ENCODE peak calls at places on chromosomes 11 and 22, in eight cellular contexts. Z is GM20000; K is activated naive CD4-positive, alpha-beta T cell treated with anti-CD3 and anti-CD28 coated beads, Interleukin-2, amount 10 ng/mL, durations not matched to agents 7 days and 5 days; D is nephron progenitor cell; J is B cell; N is CD8-positive, alpha-beta T cell; U is fibroblast of pulmonary artery; Y is HCEC 1CT. F is an unnamed sample.

GRCh38 chr11:32023370-32023964 is 67.4 kb upstream of the RCN1 start:
- DNase-seq in K (no peak), D (no peak), N (no peak), J (no peak), U (no peak), Z (no peak), Y (no peak), F (no peak)

GRCh38 chr22:29816128-29816527 is 21.9 kb downstream of the ASCC2 start:
- DNase-seq in K (no peak), D (no peak), U (no peak), N (no peak), Z (no peak), J (no peak), Y (no peak), F (peak; percentile 28)

GRCh38 chr11:134034496-134035381 is 34.1 kb upstream of the JAM3 start:
- DNase-seq in Z (no peak), U (no peak), Y (no peak), K (peak; percentile 31), J (no peak), D (no peak), N (no peak), F (no peak)

GRCh38 chr22:50271519-50271970 is 1.4 kb upstream of the MAPK11 start:
- DNase-seq in U (peak; percentile 59), N (peak; percentile 34), Z (peak; percentile 92), J (peak; percentile 89), D (peak; percentile 88), K (peak; percentile 74), Y (peak; percentile 34), F (peak; percentile 43)

GRCh38 chr11:3090096-3090901 is 33.1 kb upstream of the CARS1 start:
- DNase-seq in J (peak; percentile 27), K (no peak), Z (peak; percentile 12), U (no peak), N (no peak), Y (no peak), D (no peak), F (no peak)

GRCh38 chr22:36073476-36073875 is 44.9 kb upstream of the RBFOX2 start:
- DNase-seq in U (peak; percentile 48), K (no peak), Y (peak; percentile 53), Z (no peak), N (no peak), D (no peak), J (no peak), F (peak; percentile 76)

GRCh38 chr11:9363954-9364912 is 20.2 kb upstream of the IPO7 start:
- DNase-seq in D (peak; percentile 87), Z (peak; percentile 93), K (peak; percentile 84), Y (peak; percentile 99), U (peak; percentile 97), J (peak; percentile 86), N (peak; percentile 65), F (peak; percentile 99)

GRCh38 chr22:25372000-25372595 is 152.7 kb downstream of the CRYBB2 start:
- DNase-seq in D (no peak), Z (no peak), J (no peak), N (no peak), Y (no peak), U (no peak), K (no peak), F (no peak)

GRCh38 chr11:128232588-128232987 is 354.8 kb downstream of the ETS1 start:
- DNase-seq in D (no peak), N (no peak), J (no peak), Z (no peak), U (no peak), K (no peak), Y (no peak), F (no peak)

GRCh38 chr22:36569999-36570398 is 41.0 kb upstream of the EIF3D start:
- DNase-seq in K (no peak), Y (peak; percentile 9), N (no peak), Z (no peak), U (no peak), D (peak; percentile 46), J (no peak), F (peak; percentile 39)

GRCh38 chr22:16959345-16959930 is 48.6 kb downstream of the GAB4 start:
- DNase-seq in U (no peak), J (no peak), N (no peak), K (no peak), Z (peak; percentile 3), Y (no peak), D (no peak), F (no peak)

GRCh38 chr11:8232414-8232813 is 31.3 kb downstream of the LMO1 start:
- DNase-seq in D (no peak), N (no peak), J (no peak), K (no peak), Z (no peak), Y (no peak), U (no peak), F (no peak)

GRCh38 chr11:27720277-27720830 is 20.1 kb upstream of the BDNF start:
- DNase-seq in K (peak; percentile 52), U (peak; percentile 72), N (no peak), J (peak; percentile 27), Z (peak; percentile 73), Y (peak; percentile 41), D (peak; percentile 90), F (peak; percentile 65)

GRCh38 chr11:76638267-76639197 is 32.0 kb downstream of the LRRC32 start:
- DNase-seq in Z (no peak), K (peak; percentile 12), U (no peak), N (no peak), D (no peak), Y (no peak), J (no peak), F (no peak)

GRCh38 chr22:27317961-27318360 is 483.6 kb downstream of the MN1 start:
- DNase-seq in D (no peak), U (no peak), N (no peak), Z (no peak), K (no peak), J (no peak), Y (no peak), F (peak; percentile 68)

GRCh38 chr11:33912405-33913361 is 20.8 kb upstream of the LMO2 start:
- DNase-seq in N (no peak), U (peak; percentile 86), J (no peak), Y (peak; percentile 81), K (no peak), D (no peak), Z (peak; percentile 66), F (peak; percentile 87)

GRCh38 chr11:89495951-89496350 is 4.8 kb upstream of the NOX4 start:
- DNase-seq in J (no peak), D (no peak), Z (no peak), U (peak; percentile 88), K (no peak), Y (no peak), N (no peak), F (peak; percentile 50)

GRCh38 chr22:45429921-45430775 is 16.7 kb downstream of the RIBC2 start:
- DNase-seq in D (no peak), N (no peak), Z (no peak), K (no peak), U (no peak), J (no peak), Y (no peak), F (no peak)

GRCh38 chr11:35893796-35894475 is 49.9 kb upstream of the LDLRAD3 start:
- DNase-seq in Z (no peak), N (no peak), D (no peak), U (peak; percentile 33), Y (no peak), J (no peak), K (no peak), F (peak; percentile 29)

GRCh38 chr22:47681766-47682165 is 919.3 kb downstream of the TBC1D22A start:
- DNase-seq in D (no peak), Y (no peak), K (no peak), Z (no peak), U (no peak), N (no peak), J (no peak), F (no peak)

GRCh38 chr11:74019860-74020259 is 11.0 kb upstream of the UCP3 start:
- DNase-seq in Z (no peak), J (no peak), D (no peak), Y (no peak), K (no peak), N (no peak), U (no peak), F (no peak)

GRCh38 chr11:19903620-19904069 is 191.0 kb downstream of the NAV2 start:
- DNase-seq in U (peak; percentile 89), K (peak; percentile 65), D (peak; percentile 86), Z (peak; percentile 49), J (no peak), N (no peak), Y (peak; percentile 59), F (peak; percentile 84)

GRCh38 chr22:39311592-39312400 is 7.6 kb downstream of the RPL3 start:
- DNase-seq in U (no peak), D (no peak), K (no peak), Z (no peak), J (no peak), N (no peak), Y (no peak), F (no peak)

GRCh38 chr22:47382164-47382890 is 619.9 kb downstream of the TBC1D22A start:
- DNase-seq in N (no peak), D (no peak), K (no peak), U (no peak), Y (no peak), J (no peak), Z (no peak), F (no peak)

GRCh38 chr11:13222285-13222684 is 55.3 kb upstream of the BMAL1 start:
- DNase-seq in Y (no peak), N (no peak), K (no peak), J (no peak), U (no peak), Z (no peak), D (no peak), F (peak; percentile 52)

F was measured in fibroblast of lung.